ENCODE peak calls at places on chromosomes 2 and 18, in six cellular contexts. R, G, Z, U, X and Q are unnamed samples.

GRCh38 chr2:144026679-144027078 is 493.2 kb downstream of the ZEB2 start:
- DNase-seq in X (no peak), G (no peak), Z (no peak), U (no peak), R (no peak), Q (peak)

GRCh38 chr2:124025896-124026295 is 809 bp downstream of the CNTNAP5 start:
- DNase-seq in U (no peak), X (no peak), R (no peak), G (no peak), Z (no peak), Q (no peak)

GRCh38 chr2:13240789-13241487 is 524.2 kb downstream of the TRIB2 start:
- DNase-seq in U (no peak), Z (no peak), R (no peak), G (no peak), X (no peak), Q (no peak)

GRCh38 chr18:78006006-78006802 is 756.6 kb downstream of the GALR1 start:
- DNase-seq in G (no peak), Z (no peak), U (no peak), X (no peak), R (no peak), Q (no peak)

GRCh38 chr2:29113891-29114321 is 1.3 kb upstream of the CLIP4 start:
- DNase-seq in Z (peak), G (peak), R (peak), U (peak), X (peak), Q (no peak)

GRCh38 chr2:118242216-118242615 is 153.9 kb downstream of the INSIG2 start:
- DNase-seq in U (no peak), G (no peak), X (no peak), Z (no peak), R (no peak), Q (no peak)

GRCh38 chr2:119180891-119181290 is 22.3 kb upstream of the C1QL2 start:
- DNase-seq in G (no peak), Z (no peak), U (no peak), X (no peak), R (no peak), Q (no peak)

GRCh38 chr2:182726473-182726872 is 10.4 kb downstream of the DNAJC10 start:
- DNase-seq in X (no peak), Z (no peak), G (no peak), U (no peak), R (no peak), Q (peak)

GRCh38 chr18:49342690-49343089 is 117.8 kb downstream of the DYM start:
- DNase-seq in G (no peak), Z (no peak), X (no peak), U (no peak), R (no peak), Q (no peak)

GRCh38 chr2:27264753-27265535 is 2.1 kb upstream of the SLC30A3 start:
- DNase-seq in X (peak), R (no peak), U (peak), Z (peak), G (peak), Q (peak)

GRCh38 chr18:45156941-45157340 is 458.3 kb upstream of the SLC14A2 start:
- DNase-seq in X (no peak), Z (no peak), R (no peak), U (no peak), G (no peak), Q (no peak)

GRCh38 chr2:64679673-64680425 is 26.1 kb upstream of the SERTAD2 start:
- DNase-seq in R (no peak), U (no peak), Z (no peak), X (no peak), G (no peak), Q (no peak)

GRCh38 chr2:237262838-237263771 is 150.9 kb downstream of the COL6A3 start:
- DNase-seq in U (no peak), Z (no peak), X (no peak), R (no peak), G (no peak), Q (peak)

GRCh38 chr2:58594762-58595161 is 353.6 kb upstream of the FANCL start:
- DNase-seq in X (no peak), G (no peak), U (no peak), R (no peak), Z (no peak), Q (no peak)

GRCh38 chr2:42252464-42252863 is 83.3 kb downstream of the EML4 start:
- DNase-seq in U (no peak), Z (no peak), X (no peak), G (no peak), R (no peak), Q (no peak)

GRCh38 chr2:56015631-56016251 is 92.2 kb upstream of the EFEMP1 start:
- DNase-seq in X (no peak), U (peak), Z (no peak), G (no peak), R (no peak), Q (no peak)

GRCh38 chr18:49247786-49248185 is 212.7 kb downstream of the DYM start:
- DNase-seq in G (no peak), X (no peak), R (no peak), Z (no peak), U (no peak), Q (no peak)

GRCh38 chr2:133812826-133813617 is 244.8 kb upstream of the NCKAP5 start:
- DNase-seq in R (no peak), U (no peak), G (no peak), X (no peak), Z (no peak), Q (peak)

GRCh38 chr2:118855451-118856279 is 8.2 kb upstream of the EN1 start:
- DNase-seq in R (peak), Z (peak), X (peak), G (peak), U (peak), Q (peak)

GRCh38 chr18:23844991-23845680 is 155.9 kb downstream of the LAMA3 start:
- DNase-seq in X (no peak), R (no peak), U (no peak), G (no peak), Z (no peak), Q (no peak)

GRCh38 chr18:8963876-8964275 is 138.6 kb upstream of the NDUFV2 start:
- DNase-seq in U (no peak), R (no peak), G (no peak), X (no peak), Z (no peak), Q (no peak)

GRCh38 chr2:100291152-100291970 is 30.9 kb downstream of the LONRF2 start:
- DNase-seq in U (peak), R (no peak), X (peak), Z (peak), G (peak), Q (peak)

GRCh38 chr2:31238906-31239841 is 5.2 kb downstream of the EHD3 start:
- DNase-seq in U (no peak), R (no peak), X (no peak), G (no peak), Z (no peak), Q (no peak)

GRCh38 chr2:43011142-43011491 is 215.3 kb downstream of the ZFP36L2 start:
- DNase-seq in X (no peak), Z (no peak), G (no peak), R (no peak), U (peak), Q (no peak)

GRCh38 chr18:54260376-54261072 is 8.8 kb upstream of the POLI start:
- DNase-seq in R (no peak), U (no peak), X (no peak), Z (no peak), G (no peak), Q (no peak)

GRCh38 chr2:88692187-88692586 is 714 bp downstream of the RPIA start:
- DNase-seq in R (no peak), U (peak), X (peak), Z (no peak), G (peak), Q (peak)

GRCh38 chr2:182695796-182696195 is 20.3 kb upstream of the DNAJC10 start:
- DNase-seq in U (no peak), R (no peak), Z (no peak), X (no peak), G (no peak), Q (no peak)

GRCh38 chr2:119028327-119029174 is 86.6 kb downstream of the MARCO start:
- DNase-seq in R (no peak), Z (peak), U (peak), X (no peak), G (peak), Q (peak)

GRCh38 chr18:13216732-13217465 is 1.7 kb upstream of the LDLRAD4 start:
- DNase-seq in Z (no peak), R (peak), X (peak), G (no peak), U (peak), Q (peak)

GRCh38 chr2:117935436-117935835 is 78.4 kb downstream of the CCDC93 start:
- DNase-seq in Z (no peak), R (no peak), U (no peak), X (no peak), G (no peak), Q (no peak)

GRCh38 chr2:102839668-102840388 is 78.0 kb downstream of the TMEM182 start:
- DNase-seq in X (no peak), Z (no peak), U (peak), R (no peak), G (peak), Q (peak)

GRCh38 chr2:150474326-150475074 is 13.0 kb downstream of the RND3 start:
- DNase-seq in U (no peak), R (no peak), X (no peak), G (no peak), Z (no peak), Q (no peak)

GRCh38 chr2:126902859-126903258 is 4.2 kb downstream of the TEX51 start:
- DNase-seq in R (peak), U (no peak), Z (no peak), G (no peak), X (no peak), Q (no peak)

GRCh38 chr2:206150631-206151030 is 8.6 kb downstream of the NDUFS1 start:
- DNase-seq in U (no peak), Z (no peak), X (no peak), G (no peak), R (no peak), Q (no peak)

GRCh38 chr2:206158563-206159345 is 490 bp downstream of the NDUFS1 start:
- DNase-seq in G (no peak), X (no peak), U (peak), Z (no peak), R (no peak), Q (no peak)

GRCh38 chr2:206149330-206149729 is 9.9 kb downstream of the NDUFS1 start:
- DNase-seq in R (no peak), Z (no peak), X (no peak), U (no peak), G (no peak), Q (no peak)

GRCh38 chr2:206150168-206150567 is 9.1 kb downstream of the NDUFS1 start:
- DNase-seq in U (no peak), X (no peak), G (no peak), Z (no peak), R (no peak), Q (no peak)

GRCh38 chr2:206154197-206154596 is 5.0 kb downstream of the NDUFS1 start:
- DNase-seq in Z (no peak), R (no peak), X (no peak), G (no peak), U (peak), Q (peak)
- TF ChIP-seq CTCF in Z (no peak), R (no peak), X (no peak), G (peak), U (no peak), Q (peak)

DNA sequence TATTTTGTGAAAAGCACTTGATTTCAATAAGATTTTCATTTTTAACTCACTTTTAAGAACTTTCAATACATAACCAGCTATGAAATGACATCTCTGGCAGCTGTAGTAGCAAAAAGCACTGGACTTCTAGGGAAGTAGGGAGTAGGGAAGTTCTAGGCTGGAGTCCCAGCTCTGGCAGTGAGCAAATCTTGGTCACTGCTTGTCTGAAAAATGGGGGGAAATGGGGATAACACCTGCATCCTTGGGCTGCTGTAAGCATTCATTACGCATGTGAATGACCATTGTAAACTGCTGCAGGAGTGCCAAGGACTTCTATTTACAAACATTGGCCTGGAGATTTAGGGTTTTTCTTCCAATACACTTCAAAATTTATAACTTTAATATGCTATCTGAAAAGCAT is 940 bp upstream of the MPP4 start:
- DNase-seq in Z (no peak), X (no peak), R (no peak), G (no peak), U (no peak), Q (no peak)
- H3K4me3 ChIP-seq in Z (no peak), X (no peak), R (no peak), G (no peak), U (no peak), Q (no peak)

GRCh38 chr2:46091004-46091403 is 206.2 kb upstream of the EPAS1 start:
- DNase-seq in R (no peak), G (no peak), X (no peak), U (no peak), Z (no peak), Q (no peak)
- H3K27ac ChIP-seq in R (no peak), G (peak), X (peak), U (no peak), Z (no peak), Q (no peak)

DNA sequence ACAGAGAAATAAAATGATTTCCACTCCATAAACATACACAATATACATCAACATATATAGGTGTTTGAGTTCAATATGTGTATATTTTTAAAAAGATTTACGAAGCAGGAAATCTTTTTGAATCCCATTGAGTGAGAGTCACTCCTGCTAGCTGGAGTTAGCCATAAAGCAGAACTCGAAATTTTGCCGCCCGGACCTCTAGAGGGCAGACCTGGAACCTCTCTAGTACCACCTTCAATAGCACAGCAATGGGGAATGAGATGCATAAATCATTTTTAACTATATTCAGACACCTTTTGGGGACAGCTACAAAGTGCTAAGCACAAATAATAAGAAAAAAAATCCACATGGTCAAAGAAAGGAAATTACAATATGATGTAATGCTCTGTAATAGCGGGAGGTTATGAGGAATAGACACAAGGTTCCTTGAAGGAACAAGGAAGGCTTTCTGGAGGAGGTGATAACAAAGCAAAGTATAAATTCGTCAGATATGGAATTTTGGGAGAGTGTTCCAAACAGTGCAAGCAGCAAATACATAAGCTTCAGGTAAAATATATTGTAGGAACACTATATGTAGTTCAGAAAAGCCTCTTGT is 533.4 kb downstream of the ERBB4 start:
- DNase-seq in R (no peak), X (peak), G (peak), U (peak), Z (peak), Q (peak)
- TF ChIP-seq CTCF in R (no peak), X (peak), G (peak), U (peak), Z (no peak), Q (peak)

DNA sequence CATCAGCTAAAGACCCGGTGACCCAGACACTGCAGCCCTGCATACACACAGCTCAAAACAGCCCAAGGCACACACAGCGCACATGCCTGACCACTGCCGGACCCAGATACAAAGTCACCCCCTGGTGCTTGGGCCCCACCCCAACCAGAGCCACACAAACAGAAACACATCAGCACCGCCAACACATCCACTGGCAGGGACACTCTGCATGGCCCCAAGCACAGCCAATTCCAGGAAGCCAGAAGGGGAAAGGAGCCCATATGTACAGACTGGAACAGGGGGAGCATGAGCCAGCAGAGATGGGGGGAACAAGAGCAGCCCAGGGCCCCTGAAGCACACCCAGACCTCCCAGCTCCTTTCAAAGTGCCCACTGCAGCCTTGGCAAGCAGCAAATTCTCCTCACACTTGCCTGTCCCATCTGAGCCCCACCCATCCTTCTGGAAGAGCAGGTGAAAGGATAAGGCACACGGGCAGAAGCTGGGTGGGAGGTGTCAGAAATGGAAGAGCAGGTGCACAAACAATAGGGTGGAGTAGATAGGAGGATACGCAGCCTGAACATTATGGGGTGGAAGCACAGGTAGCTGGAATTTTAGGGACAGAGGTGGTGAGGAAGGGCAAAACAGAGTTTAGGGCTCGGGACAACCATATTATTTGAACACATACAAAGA is 69.3 kb downstream of the TNS1 start:
- DNase-seq in U (no peak), X (peak), G (no peak), R (no peak), Z (no peak), Q (no peak)
- H3K4me3 ChIP-seq in U (no peak), X (peak), G (no peak), R (peak), Z (no peak), Q (no peak)